ENCODE peak calls at places on chromosomes 11 and 22, in eight cellular contexts. One of them, this sample, is unnamed.
A peak's percentile ranks its signal among the peaks of the same experiment; 100 is the strongest.

GRCh38 chr22:22201185-22201924 is 43.2 kb upstream of the VPREB1 start:
- DNase-seq in heart left ventricle: no peak
- DNase-seq in MM.1S: peak; percentile 90
- DNase-seq in fibroblast of lung: no peak
- DNase-seq in naive thymus-derived CD4-positive, alpha-beta T cell: peak; percentile 35
- DNase-seq in CD8-positive, alpha-beta memory T cell: peak; percentile 52
- DNase-seq in aorta: no peak
- DNase-seq in mucosa of descending colon: peak; percentile 74
- DNase-seq in this sample: peak; percentile 41

GRCh38 chr22:28600546-28601143 is 79.0 kb downstream of the TTC28 start:
- DNase-seq in heart left ventricle: no peak
- DNase-seq in MM.1S: peak; percentile 70
- DNase-seq in fibroblast of lung: peak; percentile 43
- DNase-seq in naive thymus-derived CD4-positive, alpha-beta T cell: peak; percentile 66
- DNase-seq in CD8-positive, alpha-beta memory T cell: no peak
- DNase-seq in aorta: no peak
- DNase-seq in mucosa of descending colon: no peak
- DNase-seq in this sample: no peak

GRCh38 chr22:19747574-19747973 is 13.0 kb upstream of the TBX1 start:
- DNase-seq in heart left ventricle: no peak
- DNase-seq in MM.1S: no peak
- DNase-seq in fibroblast of lung: no peak
- DNase-seq in naive thymus-derived CD4-positive, alpha-beta T cell: no peak
- DNase-seq in CD8-positive, alpha-beta memory T cell: no peak
- DNase-seq in aorta: no peak
- DNase-seq in mucosa of descending colon: no peak
- DNase-seq in this sample: no peak

GRCh38 chr11:20112291-20113146 is 47.8 kb downstream of the DBX1 start:
- DNase-seq in heart left ventricle: peak; percentile 67
- DNase-seq in MM.1S: no peak
- DNase-seq in fibroblast of lung: peak; percentile 99
- DNase-seq in naive thymus-derived CD4-positive, alpha-beta T cell: no peak
- DNase-seq in CD8-positive, alpha-beta memory T cell: no peak
- DNase-seq in aorta: peak; percentile 92
- DNase-seq in mucosa of descending colon: peak; percentile 71
- DNase-seq in this sample: no peak

GRCh38 chr11:69429716-69430491 is 51.6 kb upstream of the LINC01488 start:
- DNase-seq in heart left ventricle: no peak
- DNase-seq in MM.1S: no peak
- DNase-seq in fibroblast of lung: no peak
- DNase-seq in naive thymus-derived CD4-positive, alpha-beta T cell: no peak
- DNase-seq in CD8-positive, alpha-beta memory T cell: no peak
- DNase-seq in aorta: peak; percentile 70
- DNase-seq in mucosa of descending colon: peak; percentile 14
- DNase-seq in this sample: no peak

GRCh38 chr11:44037658-44037998 is 10.2 kb upstream of the ACCSL start:
- DNase-seq in heart left ventricle: no peak
- DNase-seq in MM.1S: no peak
- DNase-seq in fibroblast of lung: no peak
- DNase-seq in naive thymus-derived CD4-positive, alpha-beta T cell: no peak
- DNase-seq in CD8-positive, alpha-beta memory T cell: no peak
- DNase-seq in aorta: no peak
- DNase-seq in mucosa of descending colon: no peak
- DNase-seq in this sample: no peak

GRCh38 chr11:110955797-110956196 is 243.6 kb upstream of the ARHGAP20 start:
- DNase-seq in heart left ventricle: no peak
- DNase-seq in MM.1S: no peak
- DNase-seq in fibroblast of lung: peak; percentile 60
- DNase-seq in naive thymus-derived CD4-positive, alpha-beta T cell: no peak
- DNase-seq in CD8-positive, alpha-beta memory T cell: no peak
- DNase-seq in aorta: no peak
- DNase-seq in mucosa of descending colon: no peak
- DNase-seq in this sample: no peak

GRCh38 chr22:38240734-38241252 is 32.0 kb downstream of the TMEM184B start:
- DNase-seq in heart left ventricle: no peak
- DNase-seq in MM.1S: no peak
- DNase-seq in fibroblast of lung: peak; percentile 96
- DNase-seq in naive thymus-derived CD4-positive, alpha-beta T cell: no peak
- DNase-seq in CD8-positive, alpha-beta memory T cell: no peak
- DNase-seq in aorta: no peak
- DNase-seq in mucosa of descending colon: no peak
- DNase-seq in this sample: no peak

GRCh38 chr11:45423475-45424081 is 137.4 kb upstream of the SYT13 start:
- DNase-seq in heart left ventricle: no peak
- DNase-seq in MM.1S: no peak
- DNase-seq in fibroblast of lung: no peak
- DNase-seq in naive thymus-derived CD4-positive, alpha-beta T cell: no peak
- DNase-seq in CD8-positive, alpha-beta memory T cell: no peak
- DNase-seq in aorta: no peak
- DNase-seq in mucosa of descending colon: no peak
- DNase-seq in this sample: no peak

GRCh38 chr11:43523632-43524031 is 156.9 kb upstream of the HSD17B12 start:
- DNase-seq in heart left ventricle: no peak
- DNase-seq in MM.1S: peak; percentile 80
- DNase-seq in fibroblast of lung: no peak
- DNase-seq in naive thymus-derived CD4-positive, alpha-beta T cell: no peak
- DNase-seq in CD8-positive, alpha-beta memory T cell: no peak
- DNase-seq in aorta: no peak
- DNase-seq in mucosa of descending colon: no peak
- DNase-seq in this sample: no peak

GRCh38 chr22:41832553-41833368 is at the start of gene SREBF2:
- DNase-seq in heart left ventricle: peak; percentile 100
- DNase-seq in MM.1S: peak; percentile 100
- DNase-seq in fibroblast of lung: peak; percentile 100
- DNase-seq in naive thymus-derived CD4-positive, alpha-beta T cell: peak; percentile 95
- DNase-seq in CD8-positive, alpha-beta memory T cell: peak; percentile 99
- DNase-seq in aorta: peak; percentile 100
- DNase-seq in mucosa of descending colon: peak; percentile 99
- DNase-seq in this sample: peak; percentile 96

GRCh38 chr11:31801298-31801702 is 9.8 kb downstream of the PAX6 start:
- DNase-seq in heart left ventricle: no peak
- DNase-seq in MM.1S: no peak
- DNase-seq in fibroblast of lung: no peak
- DNase-seq in naive thymus-derived CD4-positive, alpha-beta T cell: no peak
- DNase-seq in CD8-positive, alpha-beta memory T cell: no peak
- DNase-seq in aorta: peak; percentile 16
- DNase-seq in mucosa of descending colon: no peak
- DNase-seq in this sample: no peak

GRCh38 chr11:47469411-47470179 is 20.7 kb upstream of the RAPSN start:
- DNase-seq in heart left ventricle: no peak
- DNase-seq in MM.1S: no peak
- DNase-seq in fibroblast of lung: no peak
- DNase-seq in naive thymus-derived CD4-positive, alpha-beta T cell: no peak
- DNase-seq in CD8-positive, alpha-beta memory T cell: no peak
- DNase-seq in aorta: peak; percentile 24
- DNase-seq in mucosa of descending colon: no peak
- DNase-seq in this sample: no peak

GRCh38 chr11:2386591-2386990 is 9.5 kb downstream of the CD81 start:
- DNase-seq in heart left ventricle: no peak
- DNase-seq in MM.1S: no peak
- DNase-seq in fibroblast of lung: no peak
- DNase-seq in naive thymus-derived CD4-positive, alpha-beta T cell: no peak
- DNase-seq in CD8-positive, alpha-beta memory T cell: no peak
- DNase-seq in aorta: no peak
- DNase-seq in mucosa of descending colon: no peak
- DNase-seq in this sample: no peak

GRCh38 chr11:95081412-95081811 is 8.2 kb upstream of the ENDOD1 start:
- DNase-seq in heart left ventricle: peak; percentile 25
- DNase-seq in MM.1S: no peak
- DNase-seq in fibroblast of lung: no peak
- DNase-seq in naive thymus-derived CD4-positive, alpha-beta T cell: no peak
- DNase-seq in CD8-positive, alpha-beta memory T cell: no peak
- DNase-seq in aorta: no peak
- DNase-seq in mucosa of descending colon: no peak
- DNase-seq in this sample: no peak

GRCh38 chr11:65870307-65870658 is 2.3 kb downstream of the EFEMP2 start:
- DNase-seq in heart left ventricle: no peak
- DNase-seq in MM.1S: no peak
- DNase-seq in fibroblast of lung: no peak
- DNase-seq in naive thymus-derived CD4-positive, alpha-beta T cell: no peak
- DNase-seq in CD8-positive, alpha-beta memory T cell: no peak
- DNase-seq in aorta: no peak
- DNase-seq in mucosa of descending colon: no peak
- DNase-seq in this sample: no peak

DNA sequence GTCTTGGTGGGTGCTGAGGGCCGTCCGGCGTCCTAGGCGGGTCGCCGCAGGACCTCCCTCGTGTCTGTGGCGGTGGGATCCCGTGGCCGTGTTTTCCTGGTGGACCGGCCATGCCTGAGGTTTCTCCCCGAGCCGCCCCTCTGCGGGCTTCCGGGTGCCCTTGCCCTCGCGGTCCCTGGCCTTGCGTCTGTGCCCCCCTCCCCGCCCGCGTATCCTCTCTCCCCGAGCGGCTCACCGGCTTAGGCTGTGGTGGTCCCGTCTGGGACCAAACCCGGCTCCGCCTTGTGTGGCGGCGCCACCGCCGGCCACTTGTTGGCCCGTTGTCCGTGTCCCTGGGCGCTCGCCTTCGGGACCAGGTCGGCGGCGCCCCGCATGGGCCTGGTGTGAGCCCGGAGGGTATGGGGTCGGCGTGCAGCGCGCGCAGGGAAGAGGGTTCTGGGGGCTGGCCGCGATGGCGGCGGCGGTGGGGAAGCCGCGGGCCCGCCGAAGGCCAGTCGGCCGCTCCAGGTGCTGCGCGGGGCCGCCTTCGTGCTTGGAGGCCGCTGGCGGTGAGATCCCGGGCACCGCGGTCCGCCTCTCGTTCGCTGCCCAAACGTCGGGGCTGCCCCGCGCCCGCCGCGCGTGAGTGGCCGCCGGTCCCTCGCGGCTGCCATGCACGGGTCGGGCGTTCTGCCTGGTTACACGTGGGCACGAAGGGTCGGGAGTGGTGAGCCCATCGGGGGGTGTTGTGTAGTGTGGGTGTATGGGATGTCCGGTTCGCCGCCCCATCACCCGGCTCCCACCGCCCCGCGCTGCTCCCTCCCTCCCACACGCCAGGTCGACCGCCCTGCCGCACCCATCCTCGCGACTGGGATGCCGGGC is 3899.1 kb upstream of the OR11H1 start:
- DNase-seq in heart left ventricle: no peak
- DNase-seq in MM.1S: no peak
- DNase-seq in fibroblast of lung: no peak
- DNase-seq in naive thymus-derived CD4-positive, alpha-beta T cell: no peak
- DNase-seq in CD8-positive, alpha-beta memory T cell: no peak
- DNase-seq in aorta: no peak
- DNase-seq in mucosa of descending colon: peak; percentile 18
- DNase-seq in this sample: no peak
- H3K9me3 ChIP-seq in heart left ventricle: no peaks in the 10 kb centered on the region
- H3K9me3 ChIP-seq in MM.1S: no peaks in the 10 kb centered on the region
- H3K9me3 ChIP-seq in fibroblast of lung: no peaks in the 10 kb centered on the region
- H3K9me3 ChIP-seq in naive thymus-derived CD4-positive, alpha-beta T cell: no peaks in the 10 kb centered on the region
- H3K9me3 ChIP-seq in CD8-positive, alpha-beta memory T cell: no peaks in the 10 kb centered on the region
- H3K9me3 ChIP-seq in aorta: no peaks in the 10 kb centered on the region
- H3K9me3 ChIP-seq in mucosa of descending colon: peaks cover 69% of the 10 kb centered on the region
- H3K9me3 ChIP-seq in this sample: no peaks in the 10 kb centered on the region

DNA sequence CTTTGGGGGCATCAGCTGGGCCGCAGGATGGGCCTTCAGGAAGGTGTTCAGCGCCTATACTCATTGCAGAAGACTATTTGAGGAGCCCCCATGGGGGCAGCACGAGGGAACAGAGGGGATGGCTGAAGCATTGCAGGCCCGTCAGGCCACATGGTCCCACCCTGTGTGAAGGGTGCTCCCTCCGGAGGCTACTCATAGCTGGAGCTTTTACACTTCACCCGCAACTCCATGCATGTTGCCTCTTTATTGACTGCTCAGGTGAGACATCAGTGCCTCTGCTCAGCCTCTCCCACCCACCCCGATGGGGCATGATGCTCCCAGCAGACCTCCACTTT is 1500.9 kb downstream of the TBC1D22A start:
- DNase-seq in heart left ventricle: no peak
- DNase-seq in MM.1S: no peak
- DNase-seq in fibroblast of lung: no peak
- DNase-seq in naive thymus-derived CD4-positive, alpha-beta T cell: no peak
- DNase-seq in CD8-positive, alpha-beta memory T cell: no peak
- DNase-seq in aorta: no peak
- DNase-seq in mucosa of descending colon: no peak
- DNase-seq in this sample: no peak
- H3K9me3 ChIP-seq in heart left ventricle: no peaks in the 10 kb centered on the region
- H3K9me3 ChIP-seq in MM.1S: no peaks in the 10 kb centered on the region
- H3K9me3 ChIP-seq in fibroblast of lung: peaks cover 2% of the 10 kb centered on the region
- H3K9me3 ChIP-seq in naive thymus-derived CD4-positive, alpha-beta T cell: no peaks in the 10 kb centered on the region
- H3K9me3 ChIP-seq in CD8-positive, alpha-beta memory T cell: no peaks in the 10 kb centered on the region
- H3K9me3 ChIP-seq in aorta: peaks cover 4% of the 10 kb centered on the region
- H3K9me3 ChIP-seq in mucosa of descending colon: no peaks in the 10 kb centered on the region
- H3K9me3 ChIP-seq in this sample: no peaks in the 10 kb centered on the region

DNA sequence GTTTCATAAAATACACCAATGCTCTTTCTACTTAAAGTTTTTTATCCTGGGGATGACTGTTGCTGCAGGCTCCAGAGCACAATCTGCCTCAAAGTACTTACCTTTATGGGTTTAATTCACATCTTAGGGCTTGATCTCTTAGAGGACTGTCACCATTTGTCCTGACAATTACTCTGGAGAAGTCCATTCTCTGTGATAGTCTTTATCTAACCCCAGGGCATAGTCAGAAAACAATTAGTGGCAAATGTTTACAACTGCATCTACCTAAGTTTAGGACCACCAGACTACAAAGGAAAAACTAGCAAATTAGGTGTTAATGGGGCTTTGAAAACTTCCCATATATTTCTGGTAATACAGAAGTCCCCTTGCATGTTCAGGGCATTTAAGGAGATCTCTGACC is 973.5 kb downstream of the JRKL start:
- DNase-seq in heart left ventricle: no peak
- DNase-seq in MM.1S: no peak
- DNase-seq in fibroblast of lung: no peak
- DNase-seq in naive thymus-derived CD4-positive, alpha-beta T cell: no peak
- DNase-seq in CD8-positive, alpha-beta memory T cell: no peak
- DNase-seq in aorta: no peak
- DNase-seq in mucosa of descending colon: no peak
- DNase-seq in this sample: no peak
- H3K9me3 ChIP-seq in heart left ventricle: no peaks in the 10 kb centered on the region
- H3K9me3 ChIP-seq in MM.1S: no peaks in the 10 kb centered on the region
- H3K9me3 ChIP-seq in fibroblast of lung: no peaks in the 10 kb centered on the region
- H3K9me3 ChIP-seq in naive thymus-derived CD4-positive, alpha-beta T cell: no peaks in the 10 kb centered on the region
- H3K9me3 ChIP-seq in CD8-positive, alpha-beta memory T cell: no peaks in the 10 kb centered on the region
- H3K9me3 ChIP-seq in aorta: no peaks in the 10 kb centered on the region
- H3K9me3 ChIP-seq in mucosa of descending colon: peaks cover 42% of the 10 kb centered on the region
- H3K9me3 ChIP-seq in this sample: no peaks in the 10 kb centered on the region

GRCh38 chr22:48658871-48659270 is 1168.8 kb downstream of the BRD1 start:
- DNase-seq in heart left ventricle: no peak
- DNase-seq in MM.1S: no peak
- DNase-seq in fibroblast of lung: no peak
- DNase-seq in naive thymus-derived CD4-positive, alpha-beta T cell: no peak
- DNase-seq in CD8-positive, alpha-beta memory T cell: no peak
- DNase-seq in aorta: no peak
- DNase-seq in mucosa of descending colon: no peak
- DNase-seq in this sample: no peak

GRCh38 chr22:48660795-48661740 is 1166.6 kb downstream of the BRD1 start:
- DNase-seq in heart left ventricle: no peak
- DNase-seq in MM.1S: no peak
- DNase-seq in fibroblast of lung: no peak
- DNase-seq in naive thymus-derived CD4-positive, alpha-beta T cell: no peak
- DNase-seq in CD8-positive, alpha-beta memory T cell: no peak
- DNase-seq in aorta: no peak
- DNase-seq in mucosa of descending colon: no peak
- DNase-seq in this sample: no peak

GRCh38 chr22:48660104-48660794 is 1167.4 kb downstream of the BRD1 start:
- DNase-seq in heart left ventricle: no peak
- DNase-seq in MM.1S: no peak
- DNase-seq in fibroblast of lung: no peak
- DNase-seq in naive thymus-derived CD4-positive, alpha-beta T cell: no peak
- DNase-seq in CD8-positive, alpha-beta memory T cell: no peak
- DNase-seq in aorta: no peak
- DNase-seq in mucosa of descending colon: no peak
- DNase-seq in this sample: no peak

GRCh38 chr22:48658246-48658645 is 1169.4 kb downstream of the BRD1 start:
- DNase-seq in heart left ventricle: no peak
- DNase-seq in MM.1S: no peak
- DNase-seq in fibroblast of lung: no peak
- DNase-seq in naive thymus-derived CD4-positive, alpha-beta T cell: no peak
- DNase-seq in CD8-positive, alpha-beta memory T cell: no peak
- DNase-seq in aorta: no peak
- DNase-seq in mucosa of descending colon: no peak
- DNase-seq in this sample: no peak

GRCh38 chr22:48659393-48659792 is 1168.3 kb downstream of the BRD1 start:
- DNase-seq in heart left ventricle: no peak
- DNase-seq in MM.1S: no peak
- DNase-seq in fibroblast of lung: no peak
- DNase-seq in naive thymus-derived CD4-positive, alpha-beta T cell: no peak
- DNase-seq in CD8-positive, alpha-beta memory T cell: no peak
- DNase-seq in aorta: no peak
- DNase-seq in mucosa of descending colon: no peak
- DNase-seq in this sample: no peak
- H3K9me3 ChIP-seq in heart left ventricle: no peaks in the 10 kb centered on the region
- H3K9me3 ChIP-seq in MM.1S: no peaks in the 10 kb centered on the region
- H3K9me3 ChIP-seq in fibroblast of lung: no peaks in the 10 kb centered on the region
- H3K9me3 ChIP-seq in naive thymus-derived CD4-positive, alpha-beta T cell: no peaks in the 10 kb centered on the region
- H3K9me3 ChIP-seq in CD8-positive, alpha-beta memory T cell: no peaks in the 10 kb centered on the region
- H3K9me3 ChIP-seq in aorta: peaks cover 2% of the 10 kb centered on the region
- H3K9me3 ChIP-seq in mucosa of descending colon: peaks cover 11% of the 10 kb centered on the region
- H3K9me3 ChIP-seq in this sample: no peaks in the 10 kb centered on the region